ENCODE peak calls at places on chromosome 20, in ten cellular contexts. C is HFFc6; Y is NCI-H1436 treated with DMSO at 0.1 percent for 48 hours; P is ureter; J is HuH-7; Z is CD8-positive, alpha-beta T cell; L is DMS79 treated with DMSO at 0.1 percent for 48 hours; D is mesothelial cell of epicardium; W is A172; I is RWPE1. N is an unnamed sample.

GRCh38 chr20:20084296-20084752 is 32.0 kb downstream of the CFAP61 start:
- DNase-seq in Y (no peak), L (no peak), C (no peak), Z (no peak), D (no peak), W (no peak), P (no peak), I (no peak), J (no peak), N (no peak)

GRCh38 chr20:58421497-58421850 is 32.4 kb downstream of the VAPB start:
- DNase-seq in D (no peak), Z (no peak), W (no peak), L (no peak), C (no peak), P (no peak), I (no peak), Y (no peak), J (no peak), N (no peak)

GRCh38 chr20:11791316-11792228 is 126.1 kb upstream of the BTBD3 start:
- DNase-seq in D (no peak), C (peak; percentile 42), Z (no peak), P (no peak), W (peak; percentile 92), L (no peak), J (no peak), Y (no peak), I (peak; percentile 21), N (no peak)

GRCh38 chr20:37244572-37244957 is 17.0 kb downstream of the GHRH start:
- DNase-seq in J (no peak), P (no peak), Y (no peak), D (no peak), Z (no peak), W (no peak), I (no peak), L (no peak), C (no peak), N (no peak)

GRCh38 chr20:31559704-31560093 is 45.4 kb upstream of the ID1 start:
- DNase-seq in C (peak; percentile 49), D (no peak), I (no peak), Y (no peak), P (no peak), L (no peak), Z (no peak), W (no peak), J (no peak), N (no peak)

GRCh38 chr20:10060223-10060622 is 25.4 kb downstream of the ANKEF1 start:
- DNase-seq in J (no peak), D (no peak), I (no peak), C (no peak), P (no peak), W (no peak), Y (peak; percentile 95), L (peak; percentile 92), Z (no peak), N (no peak)

GRCh38 chr20:17683218-17684076 is 1.4 kb upstream of the RRBP1 start:
- DNase-seq in Z (no peak), L (no peak), D (no peak), Y (no peak), I (no peak), J (no peak), C (no peak), W (no peak), P (no peak), N (no peak)

GRCh38 chr20:1295276-1295930 is 29.3 kb downstream of the SNPH start:
- DNase-seq in Y (no peak), W (no peak), Z (no peak), P (no peak), I (no peak), L (no peak), J (no peak), C (no peak), D (no peak), N (no peak)

GRCh38 chr20:10004900-10005299 is 29.9 kb upstream of the ANKEF1 start:
- DNase-seq in W (no peak), D (no peak), L (no peak), J (no peak), Z (no peak), P (no peak), Y (no peak), I (no peak), C (no peak), N (no peak)

N was measured in H54.